ENCODE peak calls at places on chromosomes 2 and 18, in seven cellular contexts. I is sigmoid colon, L is ascending aorta, G is AG04450, K is psoas muscle, X is thoracic aorta, V is prostate gland. J is an unnamed sample.
A peak's percentile ranks its signal among the peaks of the same experiment; 100 is the strongest.

GRCh38 chr2:177474904-177475474 is 82.4 kb downstream of the AGPS start:
- DNase-seq in L (no peak), G (no peak), X (no peak), I (no peak), K (no peak), V (no peak), J (peak; percentile 78)

GRCh38 chr2:3151153-3151918 is 226.3 kb downstream of the EIPR1 start:
- DNase-seq in K (no peak), X (no peak), L (no peak), V (no peak), I (no peak), G (no peak), J (no peak)

GRCh38 chr2:74025971-74026612 is 41.4 kb downstream of the TET3 start:
- DNase-seq in G (no peak), V (no peak), I (no peak), L (peak; percentile 42), X (no peak), K (no peak), J (no peak)

GRCh38 chr2:205568620-205569019 is 113.7 kb upstream of the NRP2 start:
- DNase-seq in L (no peak), V (no peak), I (no peak), K (no peak), G (no peak), X (no peak), J (no peak)

GRCh38 chr2:64361151-64361938 is 92.6 kb upstream of the LGALSL start:
- DNase-seq in L (no peak), I (no peak), V (no peak), G (no peak), K (no peak), X (no peak), J (no peak)

GRCh38 chr2:20040489-20041172 is 10.8 kb downstream of the LAPTM4A start:
- DNase-seq in I (no peak), L (no peak), K (no peak), X (no peak), V (no peak), G (no peak), J (peak; percentile 25)

GRCh38 chr2:122831644-122832043 is 1076.2 kb downstream of the TSN start:
- DNase-seq in K (no peak), I (no peak), V (no peak), X (no peak), G (no peak), L (no peak), J (peak; percentile 47)

GRCh38 chr2:201931955-201932354 is 101.7 kb upstream of the FZD7 start:
- DNase-seq in K (no peak), I (no peak), X (no peak), L (no peak), V (no peak), G (no peak), J (no peak)

GRCh38 chr18:57505231-57505630 is 70.1 kb downstream of the ONECUT2 start:
- DNase-seq in L (no peak), K (no peak), G (no peak), V (no peak), I (no peak), X (no peak), J (no peak)

GRCh38 chr18:66558773-66559172 is 45.1 kb downstream of the CDH19 start:
- DNase-seq in G (no peak), X (no peak), K (no peak), I (no peak), L (no peak), V (no peak), J (no peak)

GRCh38 chr2:173858297-173858731 is 106.9 kb downstream of the SP3 start:
- DNase-seq in K (no peak), V (no peak), G (no peak), X (no peak), I (no peak), L (no peak), J (no peak)

GRCh38 chr2:149606251-149606811 is 18.8 kb upstream of the MMADHC start:
- DNase-seq in V (no peak), G (no peak), K (no peak), I (no peak), L (no peak), X (no peak), J (no peak)

GRCh38 chr2:74399785-74400184 is 19.7 kb upstream of the DCTN1 start:
- DNase-seq in V (no peak), K (no peak), X (no peak), G (no peak), I (no peak), L (no peak), J (peak; percentile 56)

GRCh38 chr2:197575987-197576386 is 60.1 kb downstream of the MOB4 start:
- DNase-seq in G (no peak), I (peak; percentile 72), K (peak; percentile 80), V (no peak), X (no peak), L (peak; percentile 72), J (peak; percentile 77)

GRCh38 chr2:233011268-233012190 is 1.5 kb downstream of the NGEF start:
- DNase-seq in G (no peak), I (no peak), V (no peak), X (no peak), L (peak; percentile 37), K (no peak), J (no peak)

GRCh38 chr2:234905547-234906260 is 46.1 kb upstream of the SH3BP4 start:
- DNase-seq in V (no peak), L (no peak), I (no peak), X (no peak), G (peak; percentile 21), K (no peak), J (no peak)

GRCh38 chr18:10659594-10659993 is 133.8 kb downstream of the NAPG start:
- DNase-seq in K (no peak), G (no peak), X (no peak), L (no peak), V (no peak), I (no peak), J (no peak)

DNA sequence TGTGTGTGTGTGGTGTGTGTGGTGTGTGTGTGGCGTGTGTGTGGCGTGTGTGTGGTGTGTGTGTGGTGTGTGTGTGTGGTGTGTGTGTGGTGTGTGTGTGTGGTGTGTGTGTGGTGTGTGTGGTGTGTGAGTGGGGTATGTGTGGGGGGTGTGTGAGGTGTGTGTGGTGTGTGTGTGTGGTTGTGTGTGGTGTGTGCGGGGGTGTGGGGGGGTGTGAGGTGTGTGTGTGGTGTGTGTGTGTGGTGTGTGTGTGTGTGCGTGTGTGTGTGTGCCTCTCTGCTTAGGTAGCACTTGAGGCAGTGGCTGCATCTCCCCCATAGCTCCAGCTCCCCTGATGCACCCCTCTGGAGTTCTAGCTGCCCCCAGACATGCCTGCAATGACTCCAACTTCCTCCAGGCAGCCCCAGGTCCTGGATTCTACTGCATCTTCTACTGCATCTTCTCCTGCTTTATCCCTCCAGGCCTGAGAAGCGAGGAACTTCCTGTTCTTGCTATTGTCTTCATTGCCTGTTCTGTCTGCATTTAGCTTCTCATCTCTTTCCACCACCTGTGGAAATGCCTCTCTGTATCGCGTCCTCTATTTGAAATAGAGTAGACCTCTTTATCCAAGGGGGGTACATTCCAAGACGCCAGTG is 22.2 kb upstream of the MLPH start:
- DNase-seq in V (no peak), X (no peak), L (no peak), G (no peak), I (no peak), K (no peak), J (no peak)
- TF ChIP-seq CTCF in V (no peak), X (no peak), L (no peak), G (peak; percentile 29), I (no peak), K (no peak), J (no peak)

DNA sequence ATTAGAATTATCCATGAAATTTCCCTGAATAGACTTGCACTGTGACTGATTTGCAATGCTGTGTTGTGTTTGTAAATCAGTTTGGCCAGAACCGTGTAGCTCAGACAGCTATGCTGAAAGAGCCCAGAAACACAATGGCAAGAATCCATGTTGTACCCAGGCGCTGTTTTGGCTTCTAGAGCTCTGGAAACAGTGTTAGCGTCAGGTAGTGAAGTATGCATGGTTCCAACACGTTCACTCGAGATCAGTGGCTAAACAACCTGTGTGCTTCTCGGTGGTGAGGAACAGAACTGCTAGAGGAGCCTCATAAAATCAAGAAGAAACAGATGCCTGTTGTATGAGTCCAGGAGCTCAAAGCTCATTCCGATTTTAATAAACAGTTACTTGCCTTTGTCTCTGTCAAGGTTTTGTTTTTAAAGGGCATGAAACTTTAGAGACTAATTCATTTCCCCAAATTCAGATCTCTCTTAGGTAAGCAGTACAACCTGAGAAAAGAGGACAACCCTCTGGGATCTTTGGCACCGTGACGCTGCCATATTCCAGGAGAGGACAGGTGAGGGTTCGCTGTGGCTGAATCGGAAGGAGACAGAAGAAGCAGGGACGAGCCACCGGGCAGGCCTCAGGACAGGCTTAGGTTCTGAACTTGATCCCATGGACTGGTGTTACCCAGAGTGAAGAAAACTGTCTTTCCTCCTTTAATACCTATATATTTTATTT is 43.6 kb downstream of the GORASP2 start:
- DNase-seq in L (no peak), I (no peak), V (no peak), G (no peak), X (no peak), K (no peak), J (no peak)
- H3K27ac ChIP-seq in L (no peak overlapping the region), I (peak overlapping the region; percentile 88), V (no peak overlapping the region), G (no peak overlapping the region), X (no peak overlapping the region), K (no peak overlapping the region), J (no peak overlapping the region)

GRCh38 chr2:239120664-239121063 is 272.8 kb downstream of the TWIST2 start:
- DNase-seq in X (no peak), I (no peak), K (no peak), V (no peak), L (no peak), G (no peak), J (no peak)
- H3K4me3 ChIP-seq in X (no peak overlapping the region), I (no peak overlapping the region), K (no peak overlapping the region), V (no peak overlapping the region), L (no peak overlapping the region), G (no peak overlapping the region), J (no peak overlapping the region)

GRCh38 chr2:172234716-172235661 is 132.3 kb upstream of the DLX2 start:
- DNase-seq in X (no peak), G (no peak), L (no peak), I (no peak), K (no peak), V (no peak), J (no peak)
- TF ChIP-seq CTCF in X (no peak), G (no peak), L (no peak), I (no peak), K (no peak), V (no peak), J (no peak)

DNA sequence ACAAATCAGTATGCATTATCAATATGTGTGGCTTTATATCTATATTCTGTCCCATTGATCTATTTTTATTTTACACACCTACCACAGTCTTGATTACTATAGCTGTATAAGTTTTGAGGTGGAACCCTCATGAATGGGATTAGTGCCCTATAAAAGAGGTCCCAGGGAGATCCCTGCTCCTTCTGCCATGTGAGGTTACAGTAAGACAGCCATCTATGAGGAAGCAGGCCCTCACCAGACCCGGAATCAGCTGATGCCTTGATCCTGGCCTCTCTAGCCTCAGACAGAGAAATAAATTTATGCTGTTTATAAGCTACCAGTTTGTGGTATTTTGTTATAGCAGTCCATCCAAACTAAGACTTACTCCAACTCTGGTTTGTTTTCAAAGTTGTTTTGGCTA is 54.9 kb downstream of the HNRNPLL start:
- DNase-seq in I (no peak), L (no peak), X (no peak), V (no peak), K (no peak), G (no peak), J (no peak)
- H3K27ac ChIP-seq in I (no peak overlapping the region), L (no peak overlapping the region), X (no peak overlapping the region), V (no peak overlapping the region), K (no peak overlapping the region), G (no peak overlapping the region), J (no peak overlapping the region)

J was measured in cardiac muscle cell.